ENCODE peak calls at places on chromosomes 13 and 19, in ten cellular contexts. A, O, I, P, R, L, D, Z, J and U are unnamed samples.

GRCh38 chr19:19356500-19356899 is 35.9 kb downstream of the MAU2 start:
- DNase-seq in A (no peak), O (no peak), I (no peak), P (no peak), R (no peak), L (peak; percentile 69), D (no peak), Z (no peak), J (no peak), U (no peak)

GRCh38 chr13:110266983-110267382 is 40.0 kb downstream of the COL4A1 start:
- DNase-seq in A (no peak), O (no peak), I (no peak), P (no peak), R (no peak), L (no peak), D (no peak), Z (no peak), J (no peak), U (no peak)

GRCh38 chr13:50809133-50810090 is 34.1 kb downstream of the DLEU7 start:
- DNase-seq in A (no peak), O (no peak), I (no peak), P (no peak), R (no peak), L (no peak), D (no peak), Z (no peak), J (no peak), U (no peak)

GRCh38 chr13:38563739-38564138 is 123.1 kb upstream of the FREM2 start:
- DNase-seq in A (no peak), O (no peak), I (no peak), P (no peak), R (no peak), L (no peak), D (no peak), Z (no peak), J (no peak), U (no peak)

GRCh38 chr13:44932850-44933251 is 56.4 kb downstream of the NUFIP1 start:
- DNase-seq in A (no peak), O (peak; percentile 28), I (no peak), P (peak; percentile 45), R (peak; percentile 49), L (no peak), D (no peak), Z (no peak), J (no peak), U (no peak)

GRCh38 chr19:10961763-10962536 is 1.1 kb downstream of the SMARCA4 start:
- DNase-seq in A (no peak), O (no peak), I (no peak), P (no peak), R (peak; percentile 12), L (no peak), D (no peak), Z (no peak), J (no peak), U (no peak)

GRCh38 chr13:40985596-40986327 is 33.4 kb downstream of the ELF1 start:
- DNase-seq in A (no peak), O (no peak), I (no peak), P (no peak), R (no peak), L (no peak), D (no peak), Z (no peak), J (no peak), U (no peak)

GRCh38 chr13:113863511-113864302 is at the start of gene GAS6:
- DNase-seq in A (peak; percentile 38), O (no peak), I (no peak), P (peak; percentile 72), R (no peak), L (peak; percentile 94), D (peak; percentile 68), Z (peak; percentile 74), J (peak; percentile 76), U (no peak)

GRCh38 chr19:48393559-48394330 is at the start of gene GRIN2D:
- DNase-seq in A (no peak), O (no peak), I (no peak), P (no peak), R (peak; percentile 33), L (peak; percentile 88), D (no peak), Z (no peak), J (no peak), U (no peak)

GRCh38 chr19:15288146-15288963 is 44.0 kb downstream of the BRD4 start:
- DNase-seq in A (no peak), O (no peak), I (no peak), P (peak; percentile 41), R (peak; percentile 24), L (peak; percentile 75), D (peak; percentile 59), Z (peak; percentile 38), J (no peak), U (peak; percentile 90)

GRCh38 chr13:45178349-45179142 is 22.3 kb downstream of the KCTD4 start:
- DNase-seq in A (no peak), O (no peak), I (no peak), P (no peak), R (peak; percentile 93), L (no peak), D (no peak), Z (no peak), J (no peak), U (no peak)

GRCh38 chr19:42280761-42281174 is 11.7 kb downstream of the CIC start:
- DNase-seq in A (no peak), O (peak; percentile 44), I (no peak), P (no peak), R (peak; percentile 17), L (no peak), D (no peak), Z (no peak), J (peak; percentile 86), U (peak; percentile 63)

GRCh38 chr13:113589961-113590339 is 5.4 kb downstream of the TFDP1 start:
- DNase-seq in A (no peak), O (no peak), I (no peak), P (peak; percentile 13), R (no peak), L (no peak), D (no peak), Z (no peak), J (peak; percentile 53), U (peak; percentile 68)

GRCh38 chr13:70959376-70959775 is 851.1 kb upstream of the KLHL1 start:
- DNase-seq in A (no peak), O (no peak), I (no peak), P (no peak), R (no peak), L (no peak), D (no peak), Z (no peak), J (no peak), U (no peak)

DNA sequence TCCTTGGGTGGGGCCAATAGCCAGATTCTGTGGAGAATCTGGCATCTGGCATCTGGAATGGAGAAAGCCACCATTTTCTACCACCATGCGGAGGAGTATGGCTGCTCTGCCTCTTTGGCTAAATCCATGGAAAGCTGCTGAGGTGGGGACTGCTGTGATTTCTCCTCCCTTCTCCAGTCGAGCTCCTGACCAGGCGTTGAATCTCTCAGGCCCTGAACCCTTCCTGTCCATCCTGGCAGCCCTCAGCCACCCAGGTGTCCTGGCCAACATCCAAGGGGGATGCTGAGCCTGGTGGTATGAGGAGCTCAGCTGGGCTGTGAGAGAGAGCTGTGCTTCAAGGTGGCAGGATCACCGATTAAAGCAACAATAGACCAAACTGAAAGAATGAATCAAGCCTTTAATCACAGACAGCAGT is 17.4 kb upstream of the SIGLEC6 start:
- DNase-seq in A (no peak), O (no peak), I (no peak), P (no peak), R (no peak), L (no peak), D (no peak), Z (no peak), J (no peak), U (peak; percentile 50)
- H3K4me3 ChIP-seq in A (no peak overlapping the region), O (no peak overlapping the region), I (no peak overlapping the region), P (no peak overlapping the region), R (no peak overlapping the region), L (no peak overlapping the region), D (no peak overlapping the region), Z (no peak overlapping the region), J (no peak overlapping the region), U (no peak overlapping the region)

GRCh38 chr19:899363-900301 is 6.3 kb downstream of the RNU6-9 start:
- DNase-seq in A (no peak), O (no peak), I (no peak), P (no peak), R (no peak), L (peak; percentile 69), D (no peak), Z (no peak), J (no peak), U (no peak)
- TF ChIP-seq POLR2A in A (no peak), O (no peak), I (no peak), P (no peak), R (no peak), L (no peak), D (no peak), Z (no peak), J (no peak), U (no peak)

GRCh38 chr19:1284293-1284978 is 1.2 kb upstream of the EFNA2 start:
- DNase-seq in A (no peak), O (no peak), I (no peak), P (no peak), R (no peak), L (peak; percentile 58), D (no peak), Z (no peak), J (peak; percentile 51), U (no peak)
- H3K4me3 ChIP-seq in A (no peak overlapping the region), O (no peak overlapping the region), I (no peak overlapping the region), P (no peak overlapping the region), R (no peak overlapping the region), L (no peak overlapping the region), D (no peak overlapping the region), Z (no peak overlapping the region), J (no peak overlapping the region), U (no peak overlapping the region)

GRCh38 chr19:44641460-44641859 is 2.2 kb upstream of the PVR start:
- DNase-seq in A (no peak), O (no peak), I (no peak), P (no peak), R (no peak), L (no peak), D (no peak), Z (no peak), J (no peak), U (no peak)

GRCh38 chr19:44637390-44637764 is 6.3 kb upstream of the PVR start:
- DNase-seq in A (no peak), O (no peak), I (no peak), P (no peak), R (no peak), L (no peak), D (no peak), Z (no peak), J (no peak), U (no peak)

GRCh38 chr19:44642375-44642774 is 1.3 kb upstream of the PVR start:
- DNase-seq in A (no peak), O (no peak), I (no peak), P (no peak), R (no peak), L (no peak), D (no peak), Z (no peak), J (no peak), U (no peak)

GRCh38 chr19:44641866-44642265 is 1.8 kb upstream of the PVR start:
- DNase-seq in A (no peak), O (no peak), I (no peak), P (no peak), R (no peak), L (no peak), D (no peak), Z (no peak), J (no peak), U (no peak)

DNA sequence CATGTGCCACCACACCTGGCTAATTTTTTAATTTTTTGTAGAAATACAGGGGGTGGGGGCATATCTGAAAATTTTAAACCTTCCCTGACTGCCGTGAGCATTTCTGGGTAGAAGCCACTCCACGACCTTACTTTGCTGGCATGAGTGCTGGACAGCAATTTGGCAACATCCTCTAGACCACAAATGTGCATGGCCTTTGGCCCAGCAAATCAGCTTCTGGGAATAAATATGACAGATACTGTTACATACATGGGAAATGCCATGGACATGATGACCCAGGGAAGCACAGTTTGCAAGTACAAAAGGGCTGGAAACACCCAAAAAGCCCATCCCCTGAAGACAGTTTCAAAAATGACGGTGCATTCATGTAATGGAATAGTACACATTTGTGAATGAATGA is 3.2 kb upstream of the PVR start:
- DNase-seq in A (no peak), O (no peak), I (no peak), P (no peak), R (peak; percentile 58), L (no peak), D (no peak), Z (no peak), J (no peak), U (no peak)
- TF ChIP-seq POLR2A in A (no peak), O (no peak), I (no peak), P (no peak), R (no peak), L (no peak), D (no peak), Z (no peak), J (no peak), U (no peak)